ENCODE peak calls at places on chromosomes 12 and 14, in five cellular contexts. O is GM20000, T is epithelial cell of proximal tubule, Z is fibroblast of villous mesenchyme, U is nephron progenitor cell. M is an unnamed sample.

GRCh38 chr14:66496188-66496807 is 10.1 kb downstream of the CCDC196 start:
- DNase-seq in T (no peak), U (no peak), Z (no peak), O (no peak), M (no peak)

GRCh38 chr14:92963301-92964123 is 40.6 kb downstream of the CHGA start:
- DNase-seq in T (no peak), Z (no peak), O (no peak), U (no peak), M (no peak)

GRCh38 chr14:54683882-54684794 is 117.2 kb downstream of the SAMD4A start:
- DNase-seq in Z (peak), U (no peak), O (no peak), T (no peak), M (no peak)

GRCh38 chr14:22502007-22502406 is 87.0 kb downstream of the DAD1 start:
- DNase-seq in T (no peak), O (no peak), U (no peak), Z (no peak), M (no peak)

GRCh38 chr12:2283910-2284309 is 231.1 kb downstream of the CACNA1C start:
- DNase-seq in Z (peak), T (no peak), O (no peak), U (no peak), M (no peak)

GRCh38 chr12:108778053-108778452 is 46.7 kb upstream of the CORO1C start:
- DNase-seq in O (no peak), T (no peak), Z (no peak), U (no peak), M (no peak)

GRCh38 chr12:21637985-21638891 is 19.4 kb downstream of the LDHB start:
- DNase-seq in Z (peak), O (no peak), U (no peak), T (no peak), M (no peak)

GRCh38 chr14:84961637-84962036 is 568.3 kb upstream of the FLRT2 start:
- DNase-seq in Z (no peak), O (no peak), U (no peak), T (no peak), M (no peak)

GRCh38 chr12:104427547-104427938 is 29.2 kb upstream of the CHST11 start:
- DNase-seq in U (no peak), Z (no peak), T (no peak), O (peak), M (peak)

GRCh38 chr14:99946652-99947489 is 118.4 kb upstream of the EVL start:
- DNase-seq in O (peak), U (peak), Z (no peak), T (no peak), M (peak)

GRCh38 chr12:108468149-108468968 is 46.7 kb upstream of the FICD start:
- DNase-seq in T (no peak), O (peak), Z (peak), U (peak), M (no peak)

GRCh38 chr14:100239840-100240724 is 1.1 kb downstream of the YY1 start:
- DNase-seq in T (peak), U (peak), Z (peak), O (peak), M (peak)

GRCh38 chr14:67622675-67623074 is 3.0 kb downstream of the ARG2 start:
- DNase-seq in U (peak), Z (peak), O (no peak), T (no peak), M (no peak)

GRCh38 chr14:54338696-54339317 is 58.0 kb upstream of the CDKN3 start:
- DNase-seq in Z (peak), T (no peak), O (no peak), U (no peak), M (no peak)

GRCh38 chr12:67943295-67943892 is 45.9 kb upstream of the IFNG-AS1 start:
- DNase-seq in U (peak), T (peak), Z (peak), O (peak), M (peak)

GRCh38 chr12:95623554-95624170 is 72.4 kb upstream of the USP44 start:
- DNase-seq in O (peak), Z (peak), T (peak), U (peak), M (no peak)

GRCh38 chr12:32947203-32947795 is 50.7 kb upstream of the PKP2 start:
- DNase-seq in Z (peak), U (no peak), T (no peak), O (peak), M (no peak)

GRCh38 chr14:99644723-99645544 is at the start of gene HHIPL1:
- DNase-seq in Z (peak), O (no peak), T (no peak), U (peak), M (no peak)

GRCh38 chr12:8699714-8700113 is 1.9 kb downstream of the RIMKLB start:
- DNase-seq in T (no peak), Z (no peak), U (no peak), O (no peak), M (no peak)

GRCh38 chr14:30194769-30195168 is 267.1 kb upstream of the PRKD1 start:
- DNase-seq in U (no peak), T (no peak), O (no peak), Z (peak), M (no peak)

GRCh38 chr14:99348816-99349609 is 77.0 kb upstream of the BCL11B start:
- DNase-seq in O (no peak), T (no peak), Z (no peak), U (no peak), M (no peak)

GRCh38 chr14:72013606-72014129 is 81.4 kb downstream of the RGS6 start:
- DNase-seq in Z (no peak), O (no peak), T (no peak), U (no peak), M (no peak)

GRCh38 chr12:68521321-68521839 is 89.3 kb upstream of the RAP1B start:
- DNase-seq in T (no peak), O (no peak), Z (peak), U (no peak), M (no peak)

GRCh38 chr14:103626150-103626850 is 2.7 kb upstream of the KLC1 start:
- DNase-seq in U (no peak), O (no peak), Z (no peak), T (no peak), M (no peak)

GRCh38 chr14:56056031-56056430 is 62.2 kb upstream of the PELI2 start:
- DNase-seq in O (no peak), Z (no peak), U (no peak), T (no peak), M (no peak)

GRCh38 chr14:97306785-97307246 is 509.6 kb downstream of the VRK1 start:
- DNase-seq in O (no peak), Z (no peak), U (no peak), T (peak), M (no peak)

GRCh38 chr14:89801128-89801527 is 153.4 kb downstream of the EFCAB11 start:
- DNase-seq in Z (no peak), T (no peak), U (no peak), O (no peak), M (no peak)

GRCh38 chr12:109829667-109830066 is 3.5 kb downstream of the TRPV4 start:
- DNase-seq in T (no peak), U (no peak), Z (no peak), O (no peak), M (no peak)

GRCh38 chr12:120353136-120353535 is 15.8 kb downstream of the MSI1 start:
- DNase-seq in O (no peak), U (no peak), T (no peak), Z (no peak), M (no peak)

GRCh38 chr14:37591941-37592287 is 3.1 kb downstream of the FOXA1 start:
- DNase-seq in Z (no peak), T (no peak), O (no peak), U (no peak), M (no peak)

GRCh38 chr12:57735198-57735855 is 3.2 kb downstream of the AGAP2 start:
- DNase-seq in U (no peak), O (no peak), T (no peak), Z (no peak), M (no peak)

GRCh38 chr14:22268875-22269274 is 320.1 kb downstream of the DAD1 start:
- DNase-seq in O (no peak), T (peak), Z (peak), U (no peak), M (no peak)

GRCh38 chr12:11755311-11755930 is 105.9 kb downstream of the ETV6 start:
- DNase-seq in U (no peak), O (no peak), Z (peak), T (no peak), M (no peak)

GRCh38 chr12:93062100-93062419 is 133.0 kb upstream of the EEA1 start:
- DNase-seq in T (no peak), U (no peak), O (no peak), Z (no peak), M (no peak)

DNA sequence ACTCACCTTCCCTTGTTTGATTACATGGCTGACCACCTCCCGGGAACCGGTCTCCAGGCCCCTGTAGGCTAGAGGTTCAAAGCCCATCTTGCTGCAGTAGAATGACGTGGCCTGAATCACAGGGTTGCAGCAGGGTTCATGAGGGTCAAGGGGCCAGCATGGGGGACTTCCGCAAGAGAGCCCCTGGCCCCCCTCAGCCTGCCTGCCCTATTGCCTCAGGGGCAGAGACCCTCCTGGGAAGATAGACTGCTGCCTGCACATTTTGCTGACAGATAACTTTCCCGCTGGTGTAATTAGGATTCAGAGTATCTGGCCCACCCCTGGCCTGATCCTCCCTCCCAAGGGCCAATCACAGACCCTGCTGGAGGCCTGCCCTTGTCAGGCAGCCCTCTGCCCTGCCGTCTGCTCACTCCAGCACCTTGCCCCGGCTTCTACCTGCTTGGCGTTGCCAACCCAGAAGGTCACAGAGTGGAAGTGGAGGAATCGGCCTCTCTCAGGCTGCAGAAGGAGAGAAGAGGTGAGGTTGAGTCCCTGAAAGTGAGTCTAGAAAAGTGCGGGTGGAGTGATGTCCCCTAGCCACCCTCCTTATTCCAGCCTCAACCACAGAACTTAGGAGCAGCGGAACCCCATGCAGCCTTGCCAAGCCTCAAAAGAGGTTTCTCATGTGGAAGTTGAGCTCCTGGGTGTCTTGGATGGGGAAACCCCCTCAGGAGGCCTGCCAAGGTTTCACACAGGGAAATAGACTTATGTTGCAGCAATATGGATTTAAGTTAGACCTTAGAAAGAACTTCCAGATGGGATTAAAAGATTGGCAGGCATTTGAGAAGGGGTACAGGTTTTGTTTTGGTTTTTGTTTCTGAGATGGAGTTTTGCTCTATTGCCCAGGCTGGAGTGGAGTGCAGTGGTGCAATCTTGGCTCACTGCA is 1.1 kb downstream of the HPD start:
- DNase-seq in O (no peak), U (peak), T (no peak), Z (no peak), M (no peak)
- TF ChIP-seq CTCF in O (no peak), U (no peak), T (no peak), Z (no peak), M (no peak)

DNA sequence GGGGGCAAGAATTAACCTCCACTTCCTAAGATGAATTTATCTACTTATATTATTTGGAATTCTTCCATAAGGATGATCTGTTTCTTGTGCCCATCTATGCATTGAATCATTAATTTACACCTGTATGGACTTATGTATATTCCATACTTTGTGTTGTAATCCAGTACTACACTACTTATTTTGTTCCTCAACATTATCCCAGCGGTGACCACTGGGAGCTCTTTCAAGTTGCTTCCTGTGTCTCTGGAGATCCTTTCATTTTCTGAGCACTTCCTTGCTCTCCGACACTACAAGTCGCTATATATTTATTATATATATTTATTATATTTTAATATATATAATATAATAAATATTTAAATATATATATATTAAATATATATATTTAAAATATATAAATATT is 54.9 kb upstream of the SCN8A start:
- DNase-seq in Z (no peak), U (no peak), T (no peak), O (no peak), M (no peak)
- TF ChIP-seq CTCF in Z (no peak), U (no peak), T (peak), O (no peak), M (no peak)

DNA sequence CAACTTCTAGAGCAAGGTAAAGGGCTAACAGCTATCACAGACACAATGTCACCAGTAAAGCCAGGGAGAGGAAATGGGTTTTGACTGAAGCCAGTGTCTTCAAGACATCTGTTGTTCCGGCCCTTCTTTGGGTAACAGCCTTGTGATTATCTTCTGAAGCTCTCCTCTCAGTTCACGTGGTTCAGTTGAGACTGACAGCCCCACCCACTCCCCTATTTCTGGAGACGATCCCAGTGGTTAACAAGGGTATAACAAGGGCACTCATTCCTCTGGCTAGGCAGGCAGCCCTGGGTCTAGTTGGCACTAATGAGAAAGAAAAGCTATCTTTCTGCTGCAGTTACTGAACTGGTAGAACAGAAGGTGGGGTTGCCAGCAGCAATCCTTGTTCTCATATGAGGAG is 6.9 kb downstream of the GNPTAB start:
- DNase-seq in Z (peak), O (peak), U (peak), T (no peak), M (peak)
- TF ChIP-seq CTCF in Z (peak), O (no peak), U (peak), T (peak), M (peak)

DNA sequence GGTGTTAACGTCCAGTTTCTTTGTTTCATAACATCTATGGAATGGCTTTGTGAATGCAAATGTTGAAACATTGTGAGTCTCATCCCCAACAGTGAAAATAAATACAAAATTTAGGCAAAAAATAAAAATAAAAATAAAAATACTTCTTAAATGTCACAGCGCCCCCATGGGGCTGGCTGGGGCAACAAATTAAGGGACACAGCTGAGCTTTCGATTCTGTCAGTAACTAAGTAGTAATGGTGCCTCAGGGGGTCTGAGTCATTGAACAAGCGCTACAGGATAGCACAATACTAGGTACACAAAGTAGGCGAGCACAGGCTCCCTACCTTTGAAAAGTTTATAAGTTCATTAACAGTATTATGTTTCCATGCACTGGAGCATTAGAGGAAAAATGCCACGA is 667.3 kb downstream of the DIO2 start:
- DNase-seq in O (no peak), T (peak), Z (peak), U (no peak), M (no peak)
- TF ChIP-seq CTCF in O (no peak), T (peak), Z (peak), U (peak), M (no peak)

DNA sequence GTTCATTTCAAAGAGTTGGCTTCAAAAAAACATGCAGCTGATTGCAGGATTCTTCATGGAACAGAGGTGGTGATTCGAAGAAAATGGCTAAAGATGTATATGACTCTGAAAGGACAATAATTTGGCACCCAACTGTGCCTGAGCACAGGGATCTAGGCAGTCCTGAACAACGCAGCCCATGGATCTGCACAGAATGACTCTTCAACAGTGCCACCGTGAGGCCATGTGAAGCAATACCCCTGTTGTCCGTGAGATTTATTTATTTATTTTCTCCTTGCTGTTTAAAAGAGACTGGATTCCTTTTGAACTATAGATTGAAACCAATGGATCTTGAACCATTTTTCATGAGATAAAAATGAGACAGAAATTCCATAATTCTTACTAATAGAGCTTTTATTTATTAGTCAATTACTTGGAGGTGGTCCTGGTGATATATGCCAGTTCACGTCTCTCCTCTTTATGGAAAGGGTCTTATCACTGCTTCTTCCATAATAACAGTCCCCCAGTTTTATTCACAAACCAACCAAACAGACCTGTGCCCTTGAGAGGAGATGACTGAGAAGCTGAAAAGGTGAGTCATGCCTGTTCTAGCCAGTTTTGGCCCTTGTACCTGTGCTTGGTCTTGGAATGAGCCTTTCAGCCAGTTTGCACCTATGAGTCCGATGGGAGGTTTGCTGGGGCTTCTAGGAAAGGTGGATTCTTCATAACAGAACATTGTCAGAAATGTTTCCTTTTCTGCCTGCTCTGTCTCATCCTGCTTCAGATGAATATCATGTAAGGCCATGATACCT is 1598.3 kb downstream of the AACS start:
- DNase-seq in T (no peak), O (no peak), U (peak), Z (peak), M (no peak)
- TF ChIP-seq CTCF in T (peak), O (peak), U (peak), Z (no peak), M (no peak)

GRCh38 chr14:70642313-70643235 is 858 bp downstream of the TTC9 start:
- DNase-seq in T (no peak), U (peak), O (peak), Z (no peak), M (peak)

GRCh38 chr14:70638416-70638815 is 3.3 kb upstream of the TTC9 start:
- DNase-seq in Z (no peak), O (no peak), U (no peak), T (no peak), M (no peak)

GRCh38 chr14:70644016-70644415 is 2.3 kb downstream of the TTC9 start:
- DNase-seq in O (no peak), T (no peak), U (no peak), Z (no peak), M (no peak)

GRCh38 chr14:70641548-70642312 is at the start of gene TTC9:
- DNase-seq in U (peak), O (peak), T (no peak), Z (no peak), M (peak)

DNA sequence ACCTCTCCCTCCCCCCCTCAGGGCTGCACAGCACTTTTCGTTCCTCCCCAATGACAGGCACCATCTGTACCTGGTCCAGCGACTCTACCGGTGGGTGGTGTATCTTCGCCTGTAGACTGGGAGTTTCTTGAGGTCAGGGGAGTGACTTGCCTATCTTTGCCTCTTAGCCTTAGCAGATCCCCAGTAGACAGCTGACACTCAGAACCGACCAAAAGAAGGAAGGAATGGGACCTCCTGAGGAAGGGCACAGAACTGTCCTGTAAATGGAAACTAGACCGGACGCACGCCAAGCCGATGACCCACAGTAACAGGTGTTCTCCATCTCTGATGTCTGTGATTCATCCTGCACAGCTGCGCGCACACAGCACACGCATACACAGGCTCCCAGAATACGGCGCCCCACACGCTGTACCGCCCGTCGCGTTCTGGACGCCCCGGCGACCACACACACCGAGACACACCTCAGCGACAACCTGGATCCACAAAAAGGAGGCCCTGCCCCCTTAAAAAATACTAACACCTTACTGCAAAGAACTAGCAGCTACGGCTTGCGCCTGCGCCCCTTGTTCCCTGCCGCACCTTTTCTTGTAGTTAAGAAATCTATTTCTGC is 673 bp upstream of the TTC9 start:
- DNase-seq in U (no peak), O (peak), T (no peak), Z (peak), M (peak)
- TF ChIP-seq CTCF in U (no peak), O (no peak), T (no peak), Z (no peak), M (no peak)

DNA sequence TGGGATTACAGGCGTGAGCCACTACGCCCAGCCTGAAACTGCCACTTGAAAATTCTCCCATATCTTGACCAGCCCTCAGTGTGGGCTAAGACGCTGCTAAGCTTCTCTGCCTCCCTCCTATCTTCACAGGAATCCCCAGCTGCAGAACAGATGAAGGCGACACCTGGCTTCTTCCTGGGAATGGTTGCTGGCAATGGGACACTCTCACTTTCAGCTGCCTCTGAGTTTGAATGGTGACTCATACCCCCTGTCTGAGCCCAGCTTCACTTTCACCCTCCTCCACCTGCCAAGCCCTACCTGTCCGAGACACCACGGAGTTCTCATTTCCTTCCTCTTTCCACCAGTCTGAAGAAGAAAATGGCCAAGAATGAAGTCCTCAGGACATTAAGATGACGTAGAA is 18.3 kb upstream of the VASH1 start:
- DNase-seq in T (no peak), Z (no peak), O (no peak), U (no peak), M (no peak)
- TF ChIP-seq CTCF in T (no peak), Z (no peak), O (no peak), U (no peak), M (no peak)

M was measured in natural killer cell.